ENCODE peak calls at places on chromosome 1, in six cellular contexts. X is DND-41, J is SK-N-SH, U is HL-60, B is pancreas, H is cardiac muscle cell. A is an unnamed sample.

GRCh38 chr1:205590457-205590768 is 41.4 kb downstream of the ELK4 start:
- DNase-seq in B (no peak), J (no peak), X (no peak), H (no peak), U (no peak), A (no peak)

GRCh38 chr1:15515026-15515663 is 8.9 kb downstream of the CASP9 start:
- DNase-seq in B (no peak), J (no peak), X (no peak), H (no peak), U (peak; percentile 13), A (no peak)

GRCh38 chr1:19036049-19036546 is 79.6 kb upstream of the IFFO2 start:
- DNase-seq in H (no peak), U (no peak), X (no peak), J (peak; percentile 70), B (no peak), A (no peak)

GRCh38 chr1:229822026-229822425 is 196.0 kb downstream of the URB2 start:
- DNase-seq in J (no peak), U (no peak), X (no peak), H (no peak), B (no peak), A (no peak)

GRCh38 chr1:19351858-19352257 is 39.7 kb downstream of the SLC66A1 start:
- DNase-seq in H (no peak), U (no peak), B (no peak), X (no peak), J (no peak), A (no peak)

GRCh38 chr1:233372218-233373125 is 44.9 kb downstream of the MAP3K21 start:
- DNase-seq in U (no peak), J (no peak), B (no peak), X (no peak), H (no peak), A (no peak)

GRCh38 chr1:26533951-26534514 is 4.5 kb downstream of the RPS6KA1 start:
- DNase-seq in X (no peak), B (no peak), H (no peak), U (no peak), J (peak; percentile 25), A (no peak)

GRCh38 chr1:226736908-226737818 is 1.9 kb downstream of the ITPKB start:
- DNase-seq in B (peak; percentile 26), J (peak; percentile 80), H (peak; percentile 74), X (no peak), U (peak; percentile 44), A (peak; percentile 70)

GRCh38 chr1:77467741-77468140 is 185.9 kb downstream of the AK5 start:
- DNase-seq in J (no peak), X (no peak), H (no peak), U (no peak), B (no peak), A (no peak)

GRCh38 chr1:67137307-67137753 is 2.6 kb upstream of the C1orf141 start:
- DNase-seq in H (no peak), X (no peak), B (no peak), J (no peak), U (no peak), A (no peak)

GRCh38 chr1:241485145-241485544 is 34.4 kb downstream of the FH start:
- DNase-seq in B (no peak), J (no peak), X (no peak), U (no peak), H (no peak), A (peak; percentile 44)

GRCh38 chr1:1782399-1783221 is 4.3 kb upstream of the NADK start:
- DNase-seq in B (peak; percentile 75), H (peak; percentile 18), X (no peak), J (no peak), U (peak; percentile 81), A (no peak)

GRCh38 chr1:89907669-89908293 is 86.9 kb downstream of the LRRC8D start:
- DNase-seq in B (no peak), J (no peak), X (no peak), U (no peak), H (no peak), A (no peak)

GRCh38 chr1:53373246-53373645 is 45.4 kb upstream of the LRP8 start:
- DNase-seq in H (no peak), U (no peak), X (no peak), B (no peak), J (no peak), A (no peak)

GRCh38 chr1:245599413-245600174 is 444.8 kb downstream of the KIF26B start:
- DNase-seq in J (no peak), H (no peak), B (peak; percentile 14), U (peak; percentile 88), X (no peak), A (no peak)

GRCh38 chr1:2231667-2232254 is 3.6 kb downstream of the SKI start:
- DNase-seq in X (no peak), H (no peak), B (peak; percentile 49), J (peak; percentile 88), U (peak; percentile 73), A (no peak)

GRCh38 chr1:111204211-111204883 is 3.9 kb upstream of the DENND2D start:
- DNase-seq in X (peak; percentile 20), U (peak; percentile 22), J (peak; percentile 73), B (peak; percentile 82), H (no peak), A (peak; percentile 93)

GRCh38 chr1:232477728-232478127 is 152.2 kb downstream of the SIPA1L2 start:
- DNase-seq in B (no peak), H (no peak), X (no peak), J (no peak), U (no peak), A (no peak)

GRCh38 chr1:198444792-198445191 is 95.7 kb downstream of the ATP6V1G3 start:
- DNase-seq in U (no peak), B (no peak), H (no peak), X (no peak), J (no peak), A (no peak)

GRCh38 chr1:9249534-9250335 is 15.2 kb downstream of the H6PD start:
- DNase-seq in U (peak; percentile 77), H (no peak), X (peak; percentile 64), J (peak; percentile 76), B (peak; percentile 73), A (no peak)

GRCh38 chr1:34851431-34852105 is 8.0 kb downstream of the SMIM12 start:
- DNase-seq in U (no peak), B (peak; percentile 29), X (no peak), H (no peak), J (no peak), A (no peak)

GRCh38 chr1:187396929-187397796 is 568.4 kb downstream of the PLA2G4A start:
- DNase-seq in U (no peak), H (peak; percentile 73), J (no peak), B (no peak), X (no peak), A (no peak)

GRCh38 chr1:112312879-112313278 is 83.1 kb upstream of the CTTNBP2NL start:
- DNase-seq in J (no peak), U (no peak), X (no peak), B (no peak), H (no peak), A (no peak)

GRCh38 chr1:112316254-112316653 is 79.8 kb upstream of the CTTNBP2NL start:
- DNase-seq in X (no peak), J (no peak), H (no peak), B (no peak), U (no peak), A (no peak)

GRCh38 chr1:112309499-112309898 is 86.5 kb upstream of the CTTNBP2NL start:
- DNase-seq in X (no peak), B (no peak), J (no peak), H (no peak), U (no peak), A (no peak)

GRCh38 chr1:112308716-112309115 is 87.3 kb upstream of the CTTNBP2NL start:
- DNase-seq in B (no peak), U (no peak), X (no peak), J (no peak), H (no peak), A (no peak)

DNA sequence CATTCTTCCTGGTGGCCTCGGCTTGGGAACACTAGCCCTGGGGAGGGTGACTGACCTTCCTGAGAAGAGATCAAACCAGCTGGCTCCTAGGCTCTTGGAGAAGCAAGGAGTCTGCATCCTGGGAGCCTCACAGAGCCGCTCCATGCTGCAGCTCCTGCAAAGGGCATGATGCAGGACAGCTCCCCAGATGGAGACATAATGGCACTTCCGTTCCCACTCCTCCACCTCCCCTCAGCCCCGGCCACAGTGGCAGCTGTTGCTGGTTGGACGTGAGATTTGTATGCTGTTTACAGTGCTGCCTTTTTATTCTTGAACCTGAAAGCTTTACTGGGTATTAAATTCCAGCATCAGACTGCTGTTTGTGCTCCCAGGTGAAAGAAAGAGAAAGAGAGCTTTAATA is 83.7 kb upstream of the CTTNBP2NL start:
- DNase-seq in U (no peak), J (no peak), B (no peak), H (no peak), X (no peak), A (no peak)
- TF ChIP-seq CTCF in U (no peak), J (no peak), B (no peak), H (no peak), X (no peak), A (no peak)

DNA sequence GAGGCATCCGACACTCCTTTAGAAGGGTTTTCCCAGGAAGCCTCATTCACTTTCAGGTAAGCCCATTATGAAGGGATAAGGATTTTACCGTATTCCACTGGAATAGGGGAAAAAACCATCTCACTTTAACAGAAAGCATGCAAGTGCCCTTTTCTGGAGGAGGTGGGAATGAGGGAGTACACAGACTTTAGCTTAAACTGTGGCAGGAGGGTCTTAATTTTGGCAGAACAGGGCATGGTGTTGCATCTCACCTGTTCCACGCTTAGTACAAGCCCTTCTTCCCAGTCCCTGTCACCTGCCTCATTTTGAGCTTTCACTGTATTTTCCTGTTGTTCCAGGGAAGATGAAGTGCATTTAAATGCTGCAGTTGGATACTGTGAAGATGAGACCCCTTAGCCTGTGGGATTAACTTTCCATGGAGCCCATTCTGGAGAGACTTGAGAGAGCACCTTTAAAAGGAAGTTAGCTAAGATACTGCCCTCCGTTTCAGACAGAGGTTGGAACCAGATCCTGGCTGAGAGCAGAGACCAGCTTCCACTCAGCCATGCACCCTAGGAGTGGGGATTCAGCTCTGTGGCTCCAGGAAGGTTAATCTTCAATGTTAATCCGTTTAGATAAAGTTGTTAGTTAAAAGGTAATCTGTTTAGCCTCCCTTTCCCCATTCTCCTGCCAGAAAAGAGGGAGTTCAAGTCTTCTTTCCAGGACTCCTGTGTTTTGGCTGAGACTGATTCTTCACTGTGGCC is 42.6 kb downstream of the PBX1 start:
- DNase-seq in B (no peak), H (no peak), U (no peak), X (no peak), J (no peak), A (no peak)
- H3K4me3 ChIP-seq in B (no peak overlapping the region), H (no peak overlapping the region), U (no peak overlapping the region), X (no peak overlapping the region), J (no peak overlapping the region), A (no peak overlapping the region)

GRCh38 chr1:100037665-100038400 is 68.0 kb downstream of the SLC35A3 start:
- DNase-seq in J (peak; percentile 95), B (peak; percentile 86), U (peak; percentile 79), H (peak; percentile 93), X (peak; percentile 86), A (peak; percentile 94)
- TF ChIP-seq CTCF in J (no peak), B (no peak), U (no peak), H (no peak), X (no peak), A (no peak)

DNA sequence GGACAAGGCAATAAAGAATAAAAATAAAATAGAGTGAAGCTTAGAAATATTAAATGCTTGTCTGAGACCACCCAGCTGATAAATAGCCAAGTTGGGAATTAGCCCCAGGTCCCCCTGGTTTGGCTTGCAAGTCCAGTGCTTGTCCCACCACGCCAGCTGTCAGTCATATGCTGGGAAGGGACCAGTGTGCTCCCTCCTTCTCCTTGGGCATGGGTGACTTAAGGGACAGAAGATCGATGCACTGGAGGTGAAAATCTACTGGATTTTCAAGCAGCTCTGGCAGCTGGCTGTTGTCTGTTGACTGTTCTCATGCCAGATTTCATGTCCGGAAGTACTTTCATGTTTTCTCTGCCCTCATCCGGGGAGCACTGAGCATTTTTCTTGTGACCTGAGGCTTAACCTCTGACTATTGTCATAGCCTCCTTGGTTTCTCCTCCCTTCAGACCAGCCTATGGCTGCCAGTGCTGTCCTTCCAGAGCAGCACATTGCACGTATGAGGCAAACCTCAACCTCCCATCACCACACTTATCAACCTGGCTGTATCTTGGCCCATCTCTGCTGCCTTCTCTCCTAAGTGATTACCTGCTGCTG is 12.4 kb downstream of the LMOD1 start:
- DNase-seq in X (no peak), J (no peak), H (no peak), B (no peak), U (no peak), A (no peak)
- H3K4me3 ChIP-seq in X (no peak overlapping the region), J (no peak overlapping the region), H (no peak overlapping the region), B (no peak overlapping the region), U (no peak overlapping the region), A (no peak overlapping the region)